ENCODE peak calls at places on chromosomes 12 and 14, in nine cellular contexts. B is left lung, R is progenitor cell of endocrine pancreas, S is lower lobe of right lung, L is nephron progenitor cell, D is cardiac muscle cell, E is suprapubic skin, J is WTC11, Z is endothelial cell. F is an unnamed sample.

GRCh38 chr12:53122961-53123468 is 19.7 kb downstream of the SOAT2 start:
- DNase-seq in B (no peak), R (no peak), S (no peak), L (no peak), D (peak; percentile 64), E (peak; percentile 48), J (no peak), Z (no peak), F (peak; percentile 14)

GRCh38 chr14:68689426-68689825 is 103.4 kb downstream of the ZFP36L1 start:
- DNase-seq in B (no peak), R (no peak), S (no peak), L (no peak), D (no peak), E (no peak), J (no peak), Z (no peak), F (no peak)

GRCh38 chr14:39203659-39204606 is 28.9 kb downstream of the PNN start:
- DNase-seq in B (no peak), R (no peak), S (no peak), L (no peak), D (no peak), E (no peak), J (peak; percentile 44), Z (no peak), F (no peak)

GRCh38 chr12:21912318-21912717 is 28.9 kb downstream of the ABCC9 start:
- DNase-seq in B (no peak), R (no peak), S (no peak), L (no peak), D (no peak), E (no peak), J (no peak), Z (no peak), F (no peak)

GRCh38 chr14:59215353-59215752 is 26.9 kb downstream of the DAAM1 start:
- DNase-seq in B (peak; percentile 79), R (peak; percentile 13), S (peak; percentile 86), L (no peak), D (peak; percentile 67), E (peak; percentile 75), J (no peak), Z (no peak), F (no peak)

GRCh38 chr12:78038986-78039385 is 208.3 kb downstream of the NAV3 start:
- DNase-seq in B (no peak), R (no peak), S (no peak), L (no peak), D (peak; percentile 62), E (no peak), J (no peak), Z (no peak), F (no peak)

GRCh38 chr14:93002049-93002448 is 79.1 kb downstream of the CHGA start:
- DNase-seq in B (no peak), R (no peak), S (no peak), L (no peak), D (no peak), E (no peak), J (no peak), Z (no peak), F (no peak)

GRCh38 chr12:24814379-24815086 is 134.4 kb downstream of the BCAT1 start:
- DNase-seq in B (no peak), R (no peak), S (no peak), L (no peak), D (no peak), E (no peak), J (no peak), Z (no peak), F (no peak)

GRCh38 chr14:81323621-81324400 is 76.3 kb downstream of the STON2 start:
- DNase-seq in B (peak; percentile 54), R (peak; percentile 20), S (peak; percentile 47), L (peak; percentile 52), D (no peak), E (no peak), J (peak; percentile 53), Z (peak; percentile 46), F (no peak)

GRCh38 chr14:37270629-37271028 is 72.9 kb downstream of the MIPOL1 start:
- DNase-seq in B (no peak), R (no peak), S (no peak), L (no peak), D (no peak), E (no peak), J (no peak), Z (no peak), F (no peak)

GRCh38 chr14:28603606-28604005 is 163.0 kb upstream of the FOXG1 start:
- DNase-seq in B (no peak), R (no peak), S (no peak), L (no peak), D (peak; percentile 61), E (no peak), J (no peak), Z (no peak), F (no peak)

GRCh38 chr12:96570579-96570978 is 81.2 kb downstream of the CFAP54 start:
- DNase-seq in B (no peak), R (no peak), S (no peak), L (no peak), D (no peak), E (no peak), J (no peak), Z (no peak), F (no peak)

GRCh38 chr12:38350342-38351181 is 34.0 kb downstream of the ALG10B start:
- DNase-seq in B (no peak), R (no peak), S (no peak), L (no peak), D (no peak), E (no peak), J (no peak), Z (no peak), F (peak; percentile 54)

GRCh38 chr12:107331471-107331870 is 238.1 kb upstream of the CRY1 start:
- DNase-seq in B (no peak), R (no peak), S (no peak), L (no peak), D (no peak), E (no peak), J (no peak), Z (no peak), F (no peak)
- TF ChIP-seq CTCF in B (no peak), R (no peak), S (no peak), L (no peak), D (no peak), E (no peak), J (no peak), Z (no peak), F (no peak)

DNA sequence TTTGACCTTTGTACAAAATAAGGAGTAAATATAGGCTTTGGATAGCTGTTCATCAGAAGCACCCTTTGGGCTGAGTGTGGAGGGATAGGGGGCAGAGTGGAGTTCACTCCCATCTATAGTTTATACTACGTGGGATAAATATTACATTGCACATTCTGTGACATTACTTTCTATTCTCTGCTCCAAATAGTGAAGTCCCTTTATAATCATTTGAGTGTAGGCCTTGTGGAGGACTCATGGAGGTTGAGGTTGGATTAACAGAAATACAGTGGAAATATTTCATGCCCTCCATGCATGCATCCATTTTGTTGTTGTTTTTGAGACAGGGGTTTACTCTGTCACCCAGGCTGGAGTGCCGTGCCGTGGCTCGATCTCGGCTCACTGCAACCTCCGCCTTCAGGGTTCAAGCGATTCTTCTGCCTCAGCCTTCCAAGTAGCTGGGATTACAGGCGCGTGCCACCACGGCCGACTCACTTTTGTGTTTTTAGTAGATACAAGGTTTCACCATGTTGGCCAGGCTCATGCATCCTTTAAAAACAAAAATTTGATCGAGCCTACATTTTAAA is 1.4 kb downstream of the CHPT1 start:
- DNase-seq in B (no peak), R (no peak), S (no peak), L (no peak), D (peak; percentile 13), E (no peak), J (no peak), Z (no peak), F (peak; percentile 42)
- TF ChIP-seq CTCF in B (no peak), R (peak; percentile 10), S (no peak), L (no peak), D (peak; percentile 44), E (no peak), J (no peak), Z (no peak), F (no peak)

GRCh38 chr14:75800792-75801191 is 139.7 kb downstream of the TTLL5 start:
- DNase-seq in B (no peak), R (no peak), S (no peak), L (no peak), D (no peak), E (no peak), J (peak; percentile 64), Z (no peak), F (no peak)
- TF ChIP-seq CTCF in B (no peak), R (no peak), S (no peak), L (no peak), D (no peak), E (no peak), J (peak; percentile 21), Z (no peak), F (no peak)

GRCh38 chr12:94140556-94140955 is 7.8 kb upstream of the PLXNC1 start:
- DNase-seq in B (no peak), R (no peak), S (no peak), L (peak; percentile 40), D (peak; percentile 40), E (no peak), J (peak; percentile 69), Z (peak; percentile 51), F (peak; percentile 54)
- TF ChIP-seq CTCF in B (peak; percentile 31), R (peak; percentile 54), S (peak; percentile 39), L (peak; percentile 41), D (peak; percentile 32), E (no peak), J (peak; percentile 34), Z (no peak), F (peak; percentile 7)

DNA sequence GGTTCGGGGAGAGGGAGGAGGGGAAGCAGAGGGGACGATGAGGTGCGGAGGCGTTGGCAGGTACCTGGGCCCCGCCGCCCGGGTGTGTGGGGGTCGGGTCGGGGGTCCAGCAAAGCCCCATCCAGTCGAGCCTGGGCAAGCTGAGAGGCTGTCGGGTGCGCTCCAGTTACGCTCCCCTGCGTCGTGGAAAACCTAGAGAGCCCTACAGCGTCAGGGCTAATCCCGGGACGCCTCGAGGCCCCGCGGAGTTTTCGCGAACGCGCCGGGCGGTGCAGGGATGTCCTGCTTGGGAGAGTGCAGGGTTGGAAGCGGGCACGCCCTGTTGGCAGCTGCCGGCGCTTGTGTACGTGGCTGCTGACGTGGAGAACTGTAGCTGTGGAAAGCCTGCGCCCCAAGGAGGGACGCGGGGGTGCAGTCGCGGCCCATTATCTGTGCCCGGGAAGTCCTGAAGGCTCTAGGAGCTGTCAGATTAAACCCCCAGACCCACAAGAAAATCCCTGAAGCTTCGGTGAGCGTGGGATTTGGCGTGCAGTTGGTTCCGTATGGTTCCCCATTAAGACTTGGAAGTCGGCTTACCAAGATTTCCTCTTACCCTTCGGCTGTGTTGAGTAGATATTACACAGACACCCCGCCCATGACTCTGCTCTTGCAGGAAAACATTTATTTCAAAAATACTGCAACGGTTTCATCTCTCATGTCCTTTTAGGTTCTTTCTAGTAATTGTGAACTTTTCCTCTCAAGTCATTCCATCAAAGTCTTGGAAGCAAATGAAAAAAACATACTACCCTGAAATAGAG is 11.3 kb upstream of the SLC38A2 start:
- DNase-seq in B (peak; percentile 94), R (no peak), S (peak; percentile 94), L (no peak), D (peak; percentile 98), E (peak; percentile 97), J (no peak), Z (peak; percentile 60), F (peak; percentile 43)
- TF ChIP-seq CTCF in B (peak; percentile 24), R (no peak), S (peak; percentile 19), L (no peak), D (no peak), E (no peak), J (no peak), Z (no peak), F (no peak)

GRCh38 chr14:60514378-60515243 is 5.7 kb downstream of the SIX6 start:
- DNase-seq in B (no peak), R (peak; percentile 61), S (no peak), L (peak; percentile 84), D (peak; percentile 6), E (no peak), J (peak; percentile 81), Z (peak; percentile 85), F (peak; percentile 68)
- TF ChIP-seq CTCF in B (peak; percentile 23), R (peak; percentile 75), S (peak; percentile 29), L (peak; percentile 48), D (peak; percentile 24), E (peak; percentile 39), J (peak; percentile 67), Z (peak; percentile 78), F (peak; percentile 39)